ENCODE peak calls at places on chromosomes 13 and 19, in six cellular contexts. W is Peyer's patch, B is hepatocyte, L is ovary, O is B cell, Z is heart left ventricle. R is an unnamed sample.

GRCh38 chr19:53982611-53983010 is 8.8 kb upstream of the CACNG6 start:
- DNase-seq in W (no peak), B (peak), L (no peak), O (peak), Z (peak), R (peak)

GRCh38 chr13:69566104-69566716 is 541.4 kb upstream of the ATXN8OS start:
- DNase-seq in W (no peak), B (no peak), L (no peak), O (no peak), Z (no peak), R (no peak)

GRCh38 chr19:44875666-44876418 is 15.2 kb upstream of the TOMM40 start:
- DNase-seq in W (no peak), B (no peak), L (no peak), O (no peak), Z (peak), R (no peak)

GRCh38 chr13:89518289-89519077 is 1829.0 kb upstream of the MIR17HG start:
- DNase-seq in W (no peak), B (no peak), L (no peak), O (no peak), Z (no peak), R (no peak)

GRCh38 chr19:9849786-9850185 is 14.7 kb downstream of the PIN1 start:
- DNase-seq in W (no peak), B (no peak), L (no peak), O (no peak), Z (no peak), R (no peak)

GRCh38 chr19:11420894-11421606 is 1.9 kb upstream of the RGL3 start:
- DNase-seq in W (no peak), B (peak), L (no peak), O (peak), Z (peak), R (peak)

GRCh38 chr19:18999896-19000620 is 33.3 kb downstream of the SUGP2 start:
- DNase-seq in W (no peak), B (no peak), L (no peak), O (no peak), Z (no peak), R (no peak)

GRCh38 chr19:49533551-49534488 is 6.0 kb downstream of the RCN3 start:
- DNase-seq in W (peak), B (peak), L (peak), O (peak), Z (peak), R (peak)

GRCh38 chr19:7478843-7479227 is 10.0 kb downstream of the PEX11G start:
- DNase-seq in W (no peak), B (no peak), L (no peak), O (no peak), Z (no peak), R (no peak)

GRCh38 chr19:6811378-6811777 is 38.9 kb downstream of the VAV1 start:
- DNase-seq in W (no peak), B (no peak), L (no peak), O (no peak), Z (no peak), R (no peak)

GRCh38 chr19:899363-900301 is 6.3 kb downstream of the RNU6-9 start:
- DNase-seq in W (no peak), B (no peak), L (no peak), O (no peak), Z (no peak), R (no peak)

GRCh38 chr13:24680258-24680920 is at the start of gene ATP12A:
- DNase-seq in W (peak), B (peak), L (no peak), O (peak), Z (no peak), R (peak)

GRCh38 chr19:10892256-10892655 is 20.9 kb downstream of the CARM1 start:
- DNase-seq in W (no peak), B (no peak), L (no peak), O (no peak), Z (no peak), R (no peak)

GRCh38 chr19:33111587-33111986 is 20.3 kb upstream of the WDR88 start:
- DNase-seq in W (no peak), B (no peak), L (no peak), O (no peak), Z (no peak), R (no peak)

GRCh38 chr19:44869728-44870470 is 21.2 kb upstream of the TOMM40 start:
- DNase-seq in W (no peak), B (no peak), L (peak), O (no peak), Z (peak), R (no peak)

GRCh38 chr13:37681295-37682032 is 82.9 kb upstream of the POSTN start:
- DNase-seq in W (no peak), B (no peak), L (no peak), O (no peak), Z (no peak), R (no peak)

GRCh38 chr13:49554387-49554786 is 31.0 kb downstream of the RCBTB1 start:
- DNase-seq in W (no peak), B (no peak), L (no peak), O (no peak), Z (no peak), R (no peak)
- TF ChIP-seq CTCF in W (no peak), B (no peak), L (no peak), O (no peak), Z (no peak), R (no peak)

GRCh38 chr19:31553112-31553843 is 204.0 kb upstream of the TSHZ3 start:
- DNase-seq in W (no peak), B (no peak), L (no peak), O (no peak), Z (no peak), R (no peak)

GRCh38 chr19:31545766-31546165 is 196.5 kb upstream of the TSHZ3 start:
- DNase-seq in W (no peak), B (no peak), L (no peak), O (no peak), Z (no peak), R (no peak)

GRCh38 chr19:31553844-31554215 is 204.6 kb upstream of the TSHZ3 start:
- DNase-seq in W (no peak), B (peak), L (peak), O (no peak), Z (no peak), R (no peak)

GRCh38 chr19:31546561-31546960 is 197.3 kb upstream of the TSHZ3 start:
- DNase-seq in W (no peak), B (no peak), L (no peak), O (no peak), Z (no peak), R (no peak)

DNA sequence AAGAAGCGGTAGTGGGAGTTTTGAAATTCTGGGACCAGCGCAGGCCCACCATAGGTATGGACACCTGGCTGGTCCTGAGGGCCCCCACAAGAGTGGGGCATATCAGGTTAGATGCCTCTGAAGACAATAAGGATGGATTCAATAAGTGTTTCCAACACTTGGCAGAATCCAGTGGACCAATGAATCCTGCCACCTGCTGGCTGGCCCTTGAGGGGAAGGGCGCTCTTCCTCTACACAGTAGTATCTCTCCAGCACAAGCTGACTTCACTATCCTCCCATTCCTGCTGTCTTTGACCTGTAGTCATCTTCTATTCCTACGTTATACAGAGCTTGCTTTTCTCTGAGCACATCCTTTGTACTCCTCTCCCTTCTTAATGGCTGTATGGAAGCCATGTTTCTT is 199.7 kb upstream of the TSHZ3 start:
- DNase-seq in W (no peak), B (peak), L (no peak), O (no peak), Z (no peak), R (no peak)
- TF ChIP-seq CTCF in W (peak), B (peak), L (no peak), O (no peak), Z (peak), R (no peak)

GRCh38 chr13:66803759-66804456 is 426.2 kb downstream of the PCDH9 start:
- DNase-seq in W (no peak), B (no peak), L (no peak), O (no peak), Z (no peak), R (no peak)
- TF ChIP-seq CTCF in W (no peak), B (no peak), L (no peak), O (no peak), Z (no peak), R (no peak)

DNA sequence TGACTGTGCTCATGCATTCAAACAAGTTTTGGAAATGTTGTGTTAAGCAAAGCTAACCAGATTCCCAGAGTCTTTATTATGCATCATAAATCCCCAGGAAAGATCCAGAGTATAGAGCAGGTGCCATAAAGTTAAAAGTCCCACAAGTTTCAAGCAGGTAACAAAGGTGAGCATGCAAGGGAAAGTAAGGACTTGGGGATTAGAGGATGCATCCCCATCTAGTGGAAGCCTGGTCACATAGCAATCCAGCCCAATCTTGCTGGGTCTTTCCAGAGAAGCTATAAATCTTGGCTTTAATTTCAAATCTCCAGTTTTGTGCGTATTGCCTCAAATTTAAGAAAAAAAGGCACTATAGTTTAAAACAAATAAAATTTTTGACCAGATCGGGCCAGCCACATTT is 72.7 kb downstream of the ZNF254 start:
- DNase-seq in W (no peak), B (peak), L (no peak), O (no peak), Z (no peak), R (no peak)
- TF ChIP-seq CTCF in W (peak), B (peak), L (no peak), O (no peak), Z (no peak), R (no peak)

GRCh38 chr13:48265217-48265815 is 32.3 kb downstream of the ITM2B start:
- DNase-seq in W (no peak), B (no peak), L (no peak), O (peak), Z (no peak), R (peak)

GRCh38 chr13:48266150-48266549 is 33.1 kb downstream of the ITM2B start:
- DNase-seq in W (no peak), B (no peak), L (no peak), O (no peak), Z (no peak), R (no peak)

GRCh38 chr13:48266967-48267639 is 34.1 kb downstream of the ITM2B start:
- DNase-seq in W (no peak), B (no peak), L (no peak), O (no peak), Z (no peak), R (no peak)

GRCh38 chr13:48264052-48264451 is 31.0 kb downstream of the ITM2B start:
- DNase-seq in W (no peak), B (no peak), L (no peak), O (no peak), Z (no peak), R (no peak)

GRCh38 chr13:48268019-48268418 is 35.0 kb downstream of the ITM2B start:
- DNase-seq in W (no peak), B (no peak), L (no peak), O (no peak), Z (no peak), R (no peak)
- TF ChIP-seq CTCF in W (no peak), B (no peak), L (no peak), O (no peak), Z (no peak), R (no peak)

DNA sequence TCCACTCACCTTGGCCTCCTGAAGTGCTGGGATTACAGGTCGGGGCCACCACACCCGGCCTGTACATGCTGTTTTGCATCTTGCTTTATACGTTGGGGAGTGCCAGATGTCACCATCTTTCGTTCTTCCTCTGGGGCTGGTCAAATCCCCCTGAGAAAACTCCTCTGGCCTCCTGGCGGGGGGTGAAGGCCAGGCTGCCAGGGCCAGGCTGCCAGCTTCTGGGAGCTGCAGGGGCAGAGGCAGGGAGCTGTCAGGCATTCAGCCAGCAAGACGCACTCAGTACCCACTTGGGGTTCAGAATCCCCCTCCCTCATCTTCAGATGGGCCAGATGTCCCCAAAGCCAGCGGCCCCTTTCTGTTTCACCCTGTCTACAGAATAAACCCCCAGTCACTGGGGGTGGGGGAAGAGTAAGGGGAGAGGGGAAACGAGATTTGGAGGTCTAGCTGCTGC is 16.1 kb downstream of the ZSWIM9 start:
- DNase-seq in W (no peak), B (no peak), L (no peak), O (peak), Z (no peak), R (no peak)
- TF ChIP-seq CTCF in W (no peak), B (no peak), L (no peak), O (no peak), Z (no peak), R (no peak)

DNA sequence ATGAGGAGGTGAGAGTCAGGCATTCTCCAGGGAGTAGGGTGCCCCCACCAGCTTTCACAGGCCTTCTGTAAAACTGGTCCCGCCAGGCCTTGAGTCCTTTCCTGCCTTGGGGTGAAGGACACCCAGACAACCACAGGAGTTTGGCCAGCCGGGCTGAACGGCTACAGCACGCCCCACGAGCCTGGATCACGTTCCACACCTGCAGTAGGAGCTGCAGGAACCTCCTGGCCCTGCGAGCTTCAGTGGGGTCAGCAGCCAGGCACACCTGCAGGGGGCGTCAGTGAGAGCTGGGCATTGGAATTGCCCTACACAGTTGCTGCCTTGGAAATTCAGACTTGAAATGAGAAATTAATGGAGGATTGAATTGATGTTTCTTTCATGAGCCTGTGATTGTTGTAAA is 45.7 kb downstream of the COL4A2 start:
- DNase-seq in W (no peak), B (no peak), L (no peak), O (no peak), Z (no peak), R (peak)
- TF ChIP-seq CTCF in W (peak), B (no peak), L (no peak), O (no peak), Z (no peak), R (peak)

DNA sequence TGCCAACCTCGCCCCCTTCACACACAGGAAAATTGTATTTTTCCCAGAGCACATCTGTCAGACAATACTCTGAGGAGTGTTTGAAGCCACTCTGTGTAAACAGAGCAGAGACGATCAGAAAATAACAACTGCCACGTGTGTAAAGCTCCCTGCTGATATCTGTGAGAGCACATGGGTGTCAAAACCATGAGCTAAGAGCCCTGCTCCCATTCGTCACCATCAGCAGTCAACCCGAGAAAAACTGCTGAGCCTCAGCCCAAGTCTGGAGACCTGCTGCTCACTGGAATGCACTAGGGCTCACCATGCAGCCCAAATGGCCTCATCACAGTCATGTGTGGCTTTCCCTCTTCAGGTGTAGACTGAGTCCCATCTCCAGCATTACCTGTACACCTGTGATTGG is 304.1 kb downstream of the FGF14 start:
- DNase-seq in W (no peak), B (no peak), L (no peak), O (no peak), Z (no peak), R (no peak)
- TF ChIP-seq CTCF in W (no peak), B (no peak), L (no peak), O (no peak), Z (no peak), R (no peak)

R was measured in activated CD8-positive, alpha-beta T cell treated with anti-CD3 and anti-CD28 coated beads for 36 hours.